ENCODE peak calls at places on chromosomes 16 and 17, in five cellular contexts. One of them, this sample, is unnamed.

GRCh38 chr17:40097931-40098845 is 2.2 kb downstream of the NR1D1 start:
- DNase-seq in GM13976: no peak
- DNase-seq in stimulated activated CD4-positive, alpha-beta T cell treated with anti-CD3 and anti-CD28 coated beads, Interleukin-2, amount 100 ng/mL, for 24 hours: peak; percentile 35
- DNase-seq in Jurkat, Clone E6-1: no peak
- DNase-seq in fibroblast of villous mesenchyme: peak; percentile 71
- DNase-seq in this sample: peak; percentile 89

GRCh38 chr16:30894540-30895368 is 877 bp upstream of the BCL7C start:
- DNase-seq in GM13976: no peak
- DNase-seq in stimulated activated CD4-positive, alpha-beta T cell treated with anti-CD3 and anti-CD28 coated beads, Interleukin-2, amount 100 ng/mL, for 24 hours: no peak
- DNase-seq in Jurkat, Clone E6-1: no peak
- DNase-seq in fibroblast of villous mesenchyme: peak; percentile 19
- DNase-seq in this sample: no peak

GRCh38 chr16:4261557-4262172 is 11.2 kb downstream of the TFAP4 start:
- DNase-seq in GM13976: peak; percentile 55
- DNase-seq in stimulated activated CD4-positive, alpha-beta T cell treated with anti-CD3 and anti-CD28 coated beads, Interleukin-2, amount 100 ng/mL, for 24 hours: peak; percentile 68
- DNase-seq in Jurkat, Clone E6-1: no peak
- DNase-seq in fibroblast of villous mesenchyme: peak; percentile 59
- DNase-seq in this sample: peak; percentile 58

GRCh38 chr16:54241525-54241924 is 45.1 kb downstream of the IRX3 start:
- DNase-seq in GM13976: no peak
- DNase-seq in stimulated activated CD4-positive, alpha-beta T cell treated with anti-CD3 and anti-CD28 coated beads, Interleukin-2, amount 100 ng/mL, for 24 hours: no peak
- DNase-seq in Jurkat, Clone E6-1: no peak
- DNase-seq in fibroblast of villous mesenchyme: no peak
- DNase-seq in this sample: no peak

GRCh38 chr16:67431077-67431804 is at the start of gene HSD11B2:
- DNase-seq in GM13976: peak; percentile 71
- DNase-seq in stimulated activated CD4-positive, alpha-beta T cell treated with anti-CD3 and anti-CD28 coated beads, Interleukin-2, amount 100 ng/mL, for 24 hours: peak; percentile 42
- DNase-seq in Jurkat, Clone E6-1: no peak
- DNase-seq in fibroblast of villous mesenchyme: peak; percentile 43
- DNase-seq in this sample: peak; percentile 74

GRCh38 chr16:81647527-81647926 is 131.6 kb upstream of the PLCG2 start:
- DNase-seq in GM13976: no peak
- DNase-seq in stimulated activated CD4-positive, alpha-beta T cell treated with anti-CD3 and anti-CD28 coated beads, Interleukin-2, amount 100 ng/mL, for 24 hours: no peak
- DNase-seq in Jurkat, Clone E6-1: no peak
- DNase-seq in fibroblast of villous mesenchyme: no peak
- DNase-seq in this sample: no peak

GRCh38 chr17:78357177-78357586 is 2.7 kb downstream of the SOCS3 start:
- DNase-seq in GM13976: no peak
- DNase-seq in stimulated activated CD4-positive, alpha-beta T cell treated with anti-CD3 and anti-CD28 coated beads, Interleukin-2, amount 100 ng/mL, for 24 hours: peak; percentile 27
- DNase-seq in Jurkat, Clone E6-1: no peak
- DNase-seq in fibroblast of villous mesenchyme: peak; percentile 79
- DNase-seq in this sample: peak; percentile 55

GRCh38 chr17:60971515-60972369 is 294.1 kb downstream of the BCAS3 start:
- DNase-seq in GM13976: peak; percentile 47
- DNase-seq in stimulated activated CD4-positive, alpha-beta T cell treated with anti-CD3 and anti-CD28 coated beads, Interleukin-2, amount 100 ng/mL, for 24 hours: peak; percentile 49
- DNase-seq in Jurkat, Clone E6-1: peak; percentile 31
- DNase-seq in fibroblast of villous mesenchyme: peak; percentile 80
- DNase-seq in this sample: peak; percentile 43

GRCh38 chr17:18181358-18181757 is 2.3 kb upstream of the ALKBH5 start:
- DNase-seq in GM13976: no peak
- DNase-seq in stimulated activated CD4-positive, alpha-beta T cell treated with anti-CD3 and anti-CD28 coated beads, Interleukin-2, amount 100 ng/mL, for 24 hours: peak; percentile 61
- DNase-seq in Jurkat, Clone E6-1: no peak
- DNase-seq in fibroblast of villous mesenchyme: no peak
- DNase-seq in this sample: no peak

GRCh38 chr17:77036841-77037381 is 103.9 kb upstream of the SEC14L1 start:
- DNase-seq in GM13976: peak; percentile 55
- DNase-seq in stimulated activated CD4-positive, alpha-beta T cell treated with anti-CD3 and anti-CD28 coated beads, Interleukin-2, amount 100 ng/mL, for 24 hours: no peak
- DNase-seq in Jurkat, Clone E6-1: no peak
- DNase-seq in fibroblast of villous mesenchyme: no peak
- DNase-seq in this sample: no peak